ENCODE peak calls at places on chromosomes 3 and 15, in nine cellular contexts. R, F, M, Q, B, J, V, I and G are unnamed samples.

GRCh38 chr3:127518456-127519081 is 72.0 kb downstream of the TPRA1 start:
- DNase-seq in B (no peak), V (no peak), M (no peak), I (no peak), R (no peak), F (no peak), J (no peak), Q (no peak), G (no peak)

GRCh38 chr15:80418892-80419537 is 14.8 kb downstream of the ARNT2 start:
- DNase-seq in Q (peak; percentile 1), I (no peak), M (peak; percentile 33), V (peak; percentile 40), B (no peak), J (peak; percentile 52), R (peak; percentile 72), F (peak; percentile 42), G (peak; percentile 37)

GRCh38 chr3:69462022-69462825 is 76.3 kb upstream of the FRMD4B start:
- DNase-seq in M (no peak), Q (no peak), V (no peak), R (no peak), F (no peak), I (no peak), B (no peak), J (no peak), G (no peak)

GRCh38 chr15:85383470-85384148 is 3.2 kb downstream of the AKAP13 start:
- DNase-seq in B (no peak), M (no peak), J (no peak), V (no peak), R (no peak), Q (no peak), F (no peak), I (no peak), G (no peak)

GRCh38 chr3:57091471-57091870 is 31.0 kb downstream of the SPATA12 start:
- DNase-seq in M (peak; percentile 82), Q (no peak), B (no peak), F (no peak), J (peak; percentile 17), R (no peak), V (no peak), I (no peak), G (no peak)

GRCh38 chr3:185561374-185561943 is 9.1 kb upstream of the LIPH start:
- DNase-seq in R (no peak), F (no peak), I (peak; percentile 29), Q (no peak), V (no peak), J (no peak), M (no peak), B (no peak), G (no peak)

GRCh38 chr3:64143399-64144130 is 81.7 kb downstream of the PRICKLE2 start:
- DNase-seq in V (peak; percentile 66), M (peak; percentile 85), J (no peak), I (no peak), F (peak; percentile 66), Q (no peak), B (no peak), R (no peak), G (no peak)

GRCh38 chr3:105915524-105915923 is 46.7 kb upstream of the CBLB start:
- DNase-seq in Q (no peak), V (no peak), R (no peak), B (no peak), F (no peak), M (no peak), I (no peak), J (no peak), G (no peak)

GRCh38 chr15:93900476-93901400 is 330.6 kb upstream of the MCTP2 start:
- DNase-seq in V (no peak), M (no peak), B (no peak), J (no peak), R (no peak), Q (no peak), F (no peak), I (no peak), G (no peak)

GRCh38 chr3:63993653-63994079 is 29.6 kb downstream of the PSMD6 start:
- DNase-seq in R (peak; percentile 87), M (peak; percentile 43), Q (no peak), F (peak; percentile 51), B (peak; percentile 14), J (peak; percentile 74), V (peak; percentile 69), I (peak; percentile 55), G (peak; percentile 67)

GRCh38 chr3:124631727-124632126 is 98.5 kb upstream of the UMPS start:
- DNase-seq in R (no peak), F (no peak), B (no peak), M (no peak), V (no peak), I (no peak), J (no peak), Q (no peak), G (no peak)

GRCh38 chr15:48761393-48762158 is 49.3 kb downstream of the CEP152 start:
- DNase-seq in F (no peak), B (no peak), Q (no peak), I (no peak), J (no peak), R (no peak), M (no peak), V (no peak), G (no peak)

GRCh38 chr3:76369170-76369569 is 583.8 kb upstream of the ZNF717 start:
- DNase-seq in V (peak; percentile 3), J (no peak), Q (no peak), F (peak; percentile 36), M (peak; percentile 6), B (no peak), R (peak; percentile 10), I (no peak), G (no peak)

GRCh38 chr3:138049157-138049919 is 39.4 kb downstream of the CLDN18 start:
- DNase-seq in M (peak; percentile 69), V (no peak), I (no peak), J (peak; percentile 72), F (no peak), R (no peak), Q (no peak), B (no peak), G (no peak)

GRCh38 chr3:45635475-45636256 is 41.1 kb downstream of the LIMD1 start:
- DNase-seq in R (peak; percentile 52), F (peak; percentile 69), I (no peak), Q (no peak), V (peak; percentile 84), B (no peak), J (peak; percentile 83), M (peak; percentile 80), G (no peak)

GRCh38 chr3:187994221-187995085 is 159.5 kb upstream of the LPP start:
- DNase-seq in B (no peak), J (no peak), R (no peak), V (peak; percentile 23), Q (no peak), M (peak; percentile 92), F (no peak), I (no peak), G (no peak)

GRCh38 chr3:20108869-20109268 is 68.6 kb downstream of the KAT2B start:
- DNase-seq in Q (no peak), J (no peak), F (no peak), R (no peak), B (no peak), V (no peak), I (no peak), M (no peak), G (no peak)

GRCh38 chr3:42906085-42906904 is at the start of gene ZNF662:
- DNase-seq in Q (no peak), J (peak; percentile 10), V (no peak), R (no peak), I (peak; percentile 65), M (no peak), B (peak; percentile 16), F (no peak), G (no peak)

GRCh38 chr3:145518639-145519038 is 642.3 kb downstream of the PLOD2 start:
- DNase-seq in M (no peak), F (no peak), V (no peak), Q (no peak), I (no peak), J (no peak), B (no peak), R (peak; percentile 28), G (no peak)

GRCh38 chr3:154427685-154428291 is 2.2 kb downstream of the GPR149 start:
- DNase-seq in I (no peak), R (no peak), J (no peak), B (no peak), V (no peak), F (no peak), Q (no peak), M (no peak), G (peak; percentile 75)

GRCh38 chr3:180417241-180417640 is 184.7 kb upstream of the TTC14 start:
- DNase-seq in F (no peak), J (peak; percentile 66), B (no peak), I (no peak), R (no peak), M (no peak), Q (no peak), V (no peak), G (no peak)

GRCh38 chr15:24318981-24319380 is 356.6 kb upstream of the NPAP1 start:
- DNase-seq in M (no peak), F (no peak), I (no peak), V (no peak), J (no peak), B (no peak), Q (no peak), R (no peak), G (no peak)

GRCh38 chr15:100438570-100438969 is 90.2 kb downstream of the CERS3 start:
- DNase-seq in M (peak; percentile 8), Q (peak; percentile 30), I (peak; percentile 62), R (peak; percentile 90), F (no peak), J (no peak), V (no peak), B (no peak), G (peak; percentile 59)

GRCh38 chr3:43692971-43693370 is 2.2 kb downstream of the ABHD5 start:
- DNase-seq in I (no peak), J (peak; percentile 14), V (no peak), Q (no peak), R (no peak), F (no peak), B (no peak), M (no peak), G (no peak)

GRCh38 chr3:67739851-67740250 is 85.4 kb upstream of the SUCLG2 start:
- DNase-seq in Q (no peak), R (no peak), M (peak; percentile 27), J (no peak), F (no peak), I (no peak), B (no peak), V (no peak), G (no peak)

GRCh38 chr3:128497305-128498126 is 4.5 kb upstream of the GATA2 start:
- DNase-seq in V (no peak), F (no peak), Q (no peak), J (no peak), I (peak; percentile 61), B (peak; percentile 37), M (no peak), R (peak; percentile 81), G (peak; percentile 65)

GRCh38 chr3:179558742-179559364 is 3.9 kb upstream of the ACTL6A start:
- DNase-seq in I (peak; percentile 36), M (peak; percentile 46), Q (peak; percentile 26), V (peak; percentile 76), J (peak; percentile 70), F (peak; percentile 38), R (peak; percentile 85), B (peak; percentile 36), G (peak; percentile 66)

GRCh38 chr3:31959951-31960792 is 20.9 kb downstream of the OSBPL10 start:
- DNase-seq in B (no peak), M (peak; percentile 60), Q (no peak), V (no peak), R (no peak), F (no peak), I (no peak), J (peak; percentile 80), G (no peak)

GRCh38 chr15:63200464-63201242 is 11.2 kb downstream of the RAB8B start:
- DNase-seq in B (no peak), I (no peak), J (no peak), V (no peak), M (no peak), R (no peak), F (no peak), Q (no peak), G (no peak)

GRCh38 chr3:136078421-136079364 is 113.2 kb downstream of the PPP2R3A start:
- DNase-seq in J (peak; percentile 21), B (no peak), Q (peak; percentile 55), R (peak; percentile 35), M (peak; percentile 16), V (peak; percentile 33), I (no peak), F (peak; percentile 21), G (no peak)

GRCh38 chr3:149095487-149095886 is 9.2 kb upstream of the HLTF start:
- DNase-seq in B (no peak), M (no peak), I (no peak), V (no peak), J (no peak), Q (peak; percentile 6), R (no peak), F (no peak), G (no peak)